ENCODE peak calls at places on chromosomes 2 and 18, in four cellular contexts. One of them, this sample, is unnamed.

GRCh38 chr2:190718652-190719526 is 70.0 kb downstream of the NAB1 start:
- DNase-seq in GF-D8: no peak
- DNase-seq in neural progenitor cell: no peak
- DNase-seq in NCI-H2227 treated with DMSO at 0.1 percent for 48 hours: no peak
- DNase-seq in this sample: no peak

GRCh38 chr2:133424876-133425275 is 143.4 kb downstream of the NCKAP5 start:
- DNase-seq in NCI-H2227 treated with DMSO at 0.1 percent for 48 hours: no peak
- DNase-seq in neural progenitor cell: no peak
- DNase-seq in GF-D8: no peak
- DNase-seq in this sample: no peak

GRCh38 chr2:70084973-70085710 is 2.1 kb upstream of the PCBP1 start:
- DNase-seq in GF-D8: peak; percentile 21
- DNase-seq in neural progenitor cell: no peak
- DNase-seq in NCI-H2227 treated with DMSO at 0.1 percent for 48 hours: peak; percentile 40
- DNase-seq in this sample: no peak

GRCh38 chr2:83536489-83537020 is 922.5 kb downstream of the SUCLG1 start:
- DNase-seq in GF-D8: no peak
- DNase-seq in neural progenitor cell: no peak
- DNase-seq in NCI-H2227 treated with DMSO at 0.1 percent for 48 hours: no peak
- DNase-seq in this sample: no peak

GRCh38 chr2:212392544-212392943 is 146.1 kb downstream of the ERBB4 start:
- DNase-seq in neural progenitor cell: no peak
- DNase-seq in NCI-H2227 treated with DMSO at 0.1 percent for 48 hours: peak; percentile 48
- DNase-seq in GF-D8: no peak
- DNase-seq in this sample: no peak

GRCh38 chr18:22283397-22283796 is 114.0 kb downstream of the GATA6 start:
- DNase-seq in neural progenitor cell: no peak
- DNase-seq in NCI-H2227 treated with DMSO at 0.1 percent for 48 hours: no peak
- DNase-seq in GF-D8: no peak
- DNase-seq in this sample: no peak

GRCh38 chr18:61955644-61956043 is 62.8 kb upstream of the RNF152 start:
- DNase-seq in neural progenitor cell: no peak
- DNase-seq in NCI-H2227 treated with DMSO at 0.1 percent for 48 hours: no peak
- DNase-seq in GF-D8: peak; percentile 62
- DNase-seq in this sample: peak; percentile 85

GRCh38 chr2:44392338-44392943 is 30.7 kb downstream of the CAMKMT start:
- DNase-seq in NCI-H2227 treated with DMSO at 0.1 percent for 48 hours: peak; percentile 23
- DNase-seq in GF-D8: no peak
- DNase-seq in neural progenitor cell: peak; percentile 71
- DNase-seq in this sample: peak; percentile 41

GRCh38 chr2:222568866-222569265 is 87.0 kb downstream of the FARSB start:
- DNase-seq in GF-D8: no peak
- DNase-seq in NCI-H2227 treated with DMSO at 0.1 percent for 48 hours: no peak
- DNase-seq in neural progenitor cell: no peak
- DNase-seq in this sample: no peak

GRCh38 chr2:55134316-55134706 is 84.1 kb upstream of the RTN4 start:
- DNase-seq in GF-D8: no peak
- DNase-seq in NCI-H2227 treated with DMSO at 0.1 percent for 48 hours: no peak
- DNase-seq in neural progenitor cell: no peak
- DNase-seq in this sample: no peak

GRCh38 chr2:120287183-120288015 is 34.7 kb downstream of the RALB start:
- DNase-seq in NCI-H2227 treated with DMSO at 0.1 percent for 48 hours: no peak
- DNase-seq in GF-D8: peak; percentile 61
- DNase-seq in neural progenitor cell: no peak
- DNase-seq in this sample: no peak

GRCh38 chr18:13823707-13824395 is at the start of gene MC5R:
- DNase-seq in neural progenitor cell: peak; percentile 88
- DNase-seq in NCI-H2227 treated with DMSO at 0.1 percent for 48 hours: peak; percentile 49
- DNase-seq in GF-D8: no peak
- DNase-seq in this sample: peak; percentile 69

GRCh38 chr18:11925800-11926481 is 17.8 kb upstream of the MPPE1 start:
- DNase-seq in neural progenitor cell: no peak
- DNase-seq in NCI-H2227 treated with DMSO at 0.1 percent for 48 hours: no peak
- DNase-seq in GF-D8: no peak
- DNase-seq in this sample: no peak

GRCh38 chr18:36610716-36611115 is 218.1 kb downstream of the TPGS2 start:
- DNase-seq in GF-D8: no peak
- DNase-seq in neural progenitor cell: peak; percentile 31
- DNase-seq in NCI-H2227 treated with DMSO at 0.1 percent for 48 hours: no peak
- DNase-seq in this sample: no peak

GRCh38 chr18:63161728-63162195 is 157.8 kb downstream of the BCL2 start:
- DNase-seq in neural progenitor cell: no peak
- DNase-seq in NCI-H2227 treated with DMSO at 0.1 percent for 48 hours: no peak
- DNase-seq in GF-D8: no peak
- DNase-seq in this sample: peak; percentile 36

GRCh38 chr18:24009651-24010333 is 4.8 kb upstream of the TTC39C start:
- DNase-seq in neural progenitor cell: no peak
- DNase-seq in GF-D8: no peak
- DNase-seq in NCI-H2227 treated with DMSO at 0.1 percent for 48 hours: no peak
- DNase-seq in this sample: no peak

GRCh38 chr2:191304939-191305875 is 60.0 kb downstream of the MYO1B start:
- DNase-seq in NCI-H2227 treated with DMSO at 0.1 percent for 48 hours: no peak
- DNase-seq in neural progenitor cell: peak; percentile 49
- DNase-seq in GF-D8: no peak
- DNase-seq in this sample: no peak

GRCh38 chr2:82993631-82994030 is 1465.4 kb downstream of the SUCLG1 start:
- DNase-seq in GF-D8: no peak
- DNase-seq in NCI-H2227 treated with DMSO at 0.1 percent for 48 hours: no peak
- DNase-seq in neural progenitor cell: no peak
- DNase-seq in this sample: no peak

GRCh38 chr2:152584301-152584700 is 133.0 kb downstream of the PRPF40A start:
- DNase-seq in neural progenitor cell: no peak
- DNase-seq in NCI-H2227 treated with DMSO at 0.1 percent for 48 hours: no peak
- DNase-seq in GF-D8: no peak
- DNase-seq in this sample: no peak

GRCh38 chr2:6312377-6312776 is 553.3 kb downstream of the CMPK2 start:
- DNase-seq in neural progenitor cell: no peak
- DNase-seq in NCI-H2227 treated with DMSO at 0.1 percent for 48 hours: peak; percentile 1
- DNase-seq in GF-D8: no peak
- DNase-seq in this sample: no peak

GRCh38 chr18:46833899-46834298 is 77.0 kb upstream of the ST8SIA5 start:
- DNase-seq in neural progenitor cell: no peak
- DNase-seq in GF-D8: no peak
- DNase-seq in NCI-H2227 treated with DMSO at 0.1 percent for 48 hours: no peak
- DNase-seq in this sample: no peak

GRCh38 chr2:211035548-211036185 is 479.3 kb downstream of the CPS1 start:
- DNase-seq in GF-D8: no peak
- DNase-seq in NCI-H2227 treated with DMSO at 0.1 percent for 48 hours: no peak
- DNase-seq in neural progenitor cell: peak; percentile 53
- DNase-seq in this sample: peak; percentile 12

GRCh38 chr2:188201639-188202038 is 90.0 kb upstream of the GULP1 start:
- DNase-seq in neural progenitor cell: no peak
- DNase-seq in NCI-H2227 treated with DMSO at 0.1 percent for 48 hours: no peak
- DNase-seq in GF-D8: no peak
- DNase-seq in this sample: no peak

This sample was measured in Kasumi-1.